ENCODE peak calls at places on chromosomes 2 and 18, in four cellular contexts. P, I, R and T are unnamed samples.

GRCh38 chr2:69483024-69483423 is 45.8 kb upstream of the NFU1 start:
- DNase-seq in I (no peak), R (no peak), P (no peak), T (no peak)

GRCh38 chr18:22683196-22683676 is 249.9 kb upstream of the RBBP8 start:
- DNase-seq in I (no peak), P (peak), R (peak), T (peak)

GRCh38 chr2:150047731-150048130 is 439.7 kb downstream of the RND3 start:
- DNase-seq in I (no peak), P (no peak), R (no peak), T (no peak)

GRCh38 chr2:174681983-174682577 is 82.2 kb downstream of the CHRNA1 start:
- DNase-seq in R (no peak), P (peak), I (peak), T (peak)

GRCh38 chr2:10361220-10361588 is 58.5 kb downstream of the HPCAL1 start:
- DNase-seq in P (no peak), R (no peak), I (no peak), T (no peak)

GRCh38 chr2:119197529-119198266 is 25.9 kb upstream of the STEAP3 start:
- DNase-seq in R (no peak), P (no peak), I (no peak), T (no peak)

GRCh38 chr2:185658766-185659165 is 79.8 kb upstream of the FSIP2 start:
- DNase-seq in P (peak), I (no peak), R (no peak), T (no peak)

GRCh38 chr2:234881413-234882241 is 70.2 kb upstream of the SH3BP4 start:
- DNase-seq in P (peak), I (peak), R (no peak), T (peak)

GRCh38 chr2:37614061-37614802 is 57.2 kb downstream of the CDC42EP3 start:
- DNase-seq in P (peak), R (no peak), I (no peak), T (peak)

GRCh38 chr2:43605079-43605655 is 9.3 kb upstream of the THADA start:
- DNase-seq in P (peak), R (peak), I (peak), T (peak)

GRCh38 chr2:230130668-230131364 is 62.1 kb upstream of the SLC16A14 start:
- DNase-seq in R (no peak), P (peak), I (no peak), T (peak)

GRCh38 chr2:21333694-21334093 is 209.9 kb downstream of the TDRD15 start:
- DNase-seq in P (no peak), R (no peak), I (no peak), T (no peak)

GRCh38 chr2:194363295-194363694 is 1293.7 kb upstream of the SLC39A10 start:
- DNase-seq in R (no peak), I (no peak), P (no peak), T (no peak)

GRCh38 chr18:32919799-32920198 is 147.0 kb upstream of the KLHL14 start:
- DNase-seq in P (no peak), I (peak), R (peak), T (no peak)

GRCh38 chr2:188676012-188676405 is 298.2 kb upstream of the COL3A1 start:
- DNase-seq in R (no peak), P (peak), I (no peak), T (peak)

GRCh38 chr2:134371041-134371440 is 117.2 kb downstream of the MGAT5 start:
- DNase-seq in I (no peak), P (peak), R (no peak), T (no peak)

GRCh38 chr18:46660955-46661749 is 4.1 kb upstream of the LOXHD1 start:
- DNase-seq in R (no peak), P (peak), I (peak), T (no peak)

GRCh38 chr18:23862071-23862470 is 152.5 kb upstream of the TTC39C start:
- DNase-seq in P (peak), I (no peak), R (no peak), T (peak)

GRCh38 chr2:159506764-159507406 is 109.5 kb downstream of the BAZ2B start:
- DNase-seq in R (no peak), P (peak), I (no peak), T (peak)

GRCh38 chr2:567865-568638 is 109.2 kb downstream of the TMEM18 start:
- DNase-seq in I (no peak), P (peak), R (no peak), T (peak)

GRCh38 chr18:22505136-22505535 is 87.4 kb upstream of the CTAGE1 start:
- DNase-seq in P (peak), R (no peak), I (no peak), T (no peak)

GRCh38 chr2:242011516-242011915 is 142.0 kb downstream of the RTP5 start:
- DNase-seq in I (no peak), R (no peak), P (no peak), T (no peak)

GRCh38 chr2:49714433-49714832 is 560.1 kb upstream of the FSHR start:
- DNase-seq in I (peak), R (no peak), P (no peak), T (no peak)

GRCh38 chr2:74886811-74887210 is 52.9 kb downstream of the HK2 start:
- DNase-seq in P (no peak), I (no peak), R (no peak), T (no peak)

GRCh38 chr2:240558229-240558885 is 569 bp upstream of the ANKMY1 start:
- DNase-seq in P (no peak), R (no peak), I (no peak), T (no peak)

GRCh38 chr2:189022492-189022891 is 48.3 kb downstream of the COL3A1 start:
- DNase-seq in P (peak), R (no peak), I (no peak), T (no peak)

GRCh38 chr2:120210234-120210781 is 12.9 kb downstream of the TMEM185B start:
- DNase-seq in P (no peak), R (no peak), I (no peak), T (no peak)

GRCh38 chr18:58605027-58606020 is 23.6 kb downstream of the ALPK2 start:
- DNase-seq in R (no peak), I (no peak), P (peak), T (peak)